ENCODE peak calls at places on chromosome 21, in seven cellular contexts. F is T-helper 2 cell, M is germinal center, X is HepG2, P is fibroblast of pulmonary artery, H is GM20000, Z is NCI-H524. T is an unnamed sample.

GRCh38 chr21:45612096-45613019 is 31.2 kb upstream of the PCBP3 start:
- DNase-seq in F (no peak), M (no peak), X (no peak), P (peak), H (no peak), Z (peak), T (no peak)

GRCh38 chr21:45019076-45019886 is 55.1 kb upstream of the ADARB1 start:
- DNase-seq in F (no peak), M (no peak), X (no peak), P (no peak), H (no peak), Z (no peak), T (no peak)

GRCh38 chr21:37341254-37341960 is 25.2 kb upstream of the DYRK1A start:
- DNase-seq in F (no peak), M (no peak), X (no peak), P (no peak), H (no peak), Z (no peak), T (no peak)

GRCh38 chr21:17461014-17461413 is 51.8 kb upstream of the CXADR start:
- DNase-seq in F (no peak), M (no peak), X (no peak), P (peak), H (no peak), Z (no peak), T (no peak)

GRCh38 chr21:46100426-46100825 is 2.5 kb downstream of the COL6A2 start:
- DNase-seq in F (no peak), M (no peak), X (no peak), P (peak), H (no peak), Z (no peak), T (no peak)

GRCh38 chr21:21247441-21247840 is 249.2 kb downstream of the NCAM2 start:
- DNase-seq in F (no peak), M (no peak), X (no peak), P (no peak), H (no peak), Z (no peak), T (no peak)

GRCh38 chr21:37551406-37552355 is 185.1 kb downstream of the DYRK1A start:
- DNase-seq in F (no peak), M (no peak), X (peak), P (peak), H (no peak), Z (no peak), T (no peak)

GRCh38 chr21:38505654-38506523 is 7.6 kb upstream of the ERG start:
- DNase-seq in F (no peak), M (no peak), X (peak), P (peak), H (peak), Z (peak), T (no peak)

GRCh38 chr21:45258476-45258875 is 29.2 kb downstream of the POFUT2 start:
- DNase-seq in F (no peak), M (no peak), X (peak), P (no peak), H (no peak), Z (peak), T (no peak)

GRCh38 chr21:41834252-41834925 is 44.8 kb downstream of the PRDM15 start:
- DNase-seq in F (no peak), M (peak), X (no peak), P (no peak), H (no peak), Z (no peak), T (no peak)

GRCh38 chr21:31624961-31625491 is 34.5 kb upstream of the SOD1 start:
- DNase-seq in F (no peak), M (no peak), X (peak), P (no peak), H (no peak), Z (no peak), T (no peak)

GRCh38 chr21:43321111-43321510 is 105.8 kb downstream of the SIK1 start:
- DNase-seq in F (no peak), M (no peak), X (no peak), P (no peak), H (no peak), Z (no peak), T (no peak)

GRCh38 chr21:29155118-29155932 is 24.9 kb downstream of the MAP3K7CL start:
- DNase-seq in F (no peak), M (no peak), X (no peak), P (peak), H (no peak), Z (no peak), T (no peak)

GRCh38 chr21:39317134-39318090 is 4.0 kb upstream of the BRWD1 start:
- DNase-seq in F (no peak), M (peak), X (no peak), P (no peak), H (no peak), Z (no peak), T (no peak)

GRCh38 chr21:42784276-42784675 is 95.1 kb downstream of the WDR4 start:
- DNase-seq in F (no peak), M (no peak), X (no peak), P (no peak), H (no peak), Z (no peak), T (no peak)

GRCh38 chr21:41715649-41716321 is 51.1 kb downstream of the RIPK4 start:
- DNase-seq in F (no peak), M (no peak), X (peak), P (no peak), H (no peak), Z (no peak), T (no peak)

GRCh38 chr21:46120301-46121285 is 22.7 kb downstream of the COL6A2 start:
- DNase-seq in F (no peak), M (no peak), X (no peak), P (no peak), H (no peak), Z (no peak), T (no peak)

GRCh38 chr21:33871171-33871570 is 44.4 kb downstream of the ATP5PO start:
- DNase-seq in F (no peak), M (no peak), X (no peak), P (peak), H (no peak), Z (no peak), T (no peak)

GRCh38 chr21:43740497-43741156 is 21.7 kb downstream of the PDXK start:
- DNase-seq in F (no peak), M (no peak), X (no peak), P (peak), H (no peak), Z (no peak), T (no peak)

GRCh38 chr21:45102391-45102932 is 28.1 kb downstream of the ADARB1 start:
- DNase-seq in F (no peak), M (no peak), X (no peak), P (peak), H (no peak), Z (no peak), T (no peak)

GRCh38 chr21:14900058-14900457 is 164.7 kb downstream of the NRIP1 start:
- DNase-seq in F (no peak), M (no peak), X (no peak), P (peak), H (no peak), Z (peak), T (no peak)

GRCh38 chr21:31911138-31911907 is 38.5 kb downstream of the HUNK start:
- DNase-seq in F (no peak), M (no peak), X (no peak), P (no peak), H (no peak), Z (no peak), T (no peak)

GRCh38 chr21:43933146-43933673 is 68.2 kb downstream of the AGPAT3 start:
- DNase-seq in F (no peak), M (no peak), X (no peak), P (no peak), H (no peak), Z (no peak), T (no peak)

GRCh38 chr21:29184047-29184446 is 53.6 kb downstream of the MAP3K7CL start:
- DNase-seq in F (no peak), M (no peak), X (peak), P (no peak), H (no peak), Z (no peak), T (no peak)

GRCh38 chr21:17925000-17925610 is 105.9 kb upstream of the C21orf91 start:
- DNase-seq in F (peak), M (peak), X (peak), P (peak), H (peak), Z (peak), T (no peak)

GRCh38 chr21:36910581-36911307 is 55.7 kb downstream of the HLCS start:
- DNase-seq in F (no peak), M (no peak), X (no peak), P (peak), H (no peak), Z (peak), T (no peak)

GRCh38 chr21:35254006-35254751 is 205.1 kb upstream of the RUNX1 start:
- DNase-seq in F (no peak), M (no peak), X (no peak), P (peak), H (no peak), Z (no peak), T (no peak)

GRCh38 chr21:38178653-38179503 is 77.9 kb upstream of the KCNJ15 start:
- DNase-seq in F (no peak), M (no peak), X (no peak), P (no peak), H (no peak), Z (no peak), T (no peak)

GRCh38 chr21:26756491-26757159 is 88.6 kb downstream of the ADAMTS1 start:
- DNase-seq in F (no peak), M (no peak), X (no peak), P (peak), H (no peak), Z (peak), T (no peak)

GRCh38 chr21:45415188-45415942 is 10.4 kb downstream of the COL18A1 start:
- DNase-seq in F (no peak), M (no peak), X (no peak), P (no peak), H (no peak), Z (no peak), T (no peak)

GRCh38 chr21:42199488-42200463 is 19.2 kb upstream of the ABCG1 start:
- DNase-seq in F (peak), M (no peak), X (peak), P (peak), H (no peak), Z (no peak), T (no peak)

GRCh38 chr21:33487996-33488395 is 3.5 kb downstream of the DNAJC28 start:
- DNase-seq in F (no peak), M (no peak), X (no peak), P (no peak), H (no peak), Z (no peak), T (no peak)

T was measured in GM06990.